ENCODE peak calls at places on chromosomes 1 and 21, in ten cellular contexts. G is lower lobe of right lung, J is esophagus muscularis mucosa, X is A549, R is SK-N-SH, C is Panc1, B is IMR-90, O is heart right ventricle, M is endodermal cell, P is right cardiac atrium. V is an unnamed sample. For H3K4me1 and H3K9me3, the result is how much of the 10 kb centered on the place peaks cover.

GRCh38 chr1:46549697-46550681 is 1.5 kb downstream of the KNCN start:
- DNase-seq in G (peak), J (no peak), X (no peak), R (peak), C (no peak), B (peak), O (no peak), M (peak), P (peak), V (no peak)

GRCh38 chr1:156444407-156445001 is 56.1 kb downstream of the MEF2D start:
- DNase-seq in G (no peak), J (no peak), X (peak), R (peak), C (no peak), B (no peak), O (no peak), M (peak), P (no peak), V (no peak)

GRCh38 chr1:67001682-67002425 is 52.1 kb downstream of the SLC35D1 start:
- DNase-seq in G (no peak), J (no peak), X (no peak), R (no peak), C (no peak), B (no peak), O (no peak), M (no peak), P (no peak), V (no peak)

GRCh38 chr1:182631058-182631677 is 27.0 kb upstream of the RGS16 start:
- DNase-seq in G (no peak), J (no peak), X (no peak), R (no peak), C (no peak), B (no peak), O (no peak), M (no peak), P (no peak), V (no peak)

GRCh38 chr21:26966978-26967913 is at the start of gene ADAMTS5:
- DNase-seq in G (peak), J (no peak), X (no peak), R (peak), C (no peak), B (peak), O (peak), M (peak), P (peak), V (no peak)

GRCh38 chr1:16067127-16067768 is 6.2 kb downstream of the FAM131C start:
- DNase-seq in G (no peak), J (no peak), X (peak), R (peak), C (no peak), B (peak), O (no peak), M (peak), P (no peak), V (no peak)

GRCh38 chr21:16573581-16573980 is 843.8 kb downstream of the USP25 start:
- DNase-seq in G (no peak), J (no peak), X (no peak), R (no peak), C (no peak), B (peak), O (no peak), M (no peak), P (no peak), V (no peak)

GRCh38 chr1:175273656-175274055 is 81.1 kb upstream of the KIAA0040 start:
- DNase-seq in G (no peak), J (no peak), X (no peak), R (no peak), C (no peak), B (no peak), O (no peak), M (no peak), P (no peak), V (no peak)

GRCh38 chr21:40466893-40467483 is 380.0 kb downstream of the DSCAM start:
- DNase-seq in G (no peak), J (no peak), X (no peak), R (peak), C (peak), B (no peak), O (peak), M (no peak), P (no peak), V (no peak)

GRCh38 chr1:181064030-181064594 is 24.4 kb upstream of the IER5 start:
- DNase-seq in G (no peak), J (no peak), X (no peak), R (peak), C (no peak), B (no peak), O (no peak), M (no peak), P (no peak), V (no peak)

GRCh38 chr1:84823991-84824390 is 69.0 kb downstream of the LPAR3 start:
- DNase-seq in G (no peak), J (no peak), X (no peak), R (no peak), C (no peak), B (no peak), O (no peak), M (no peak), P (no peak), V (no peak)

GRCh38 chr1:43366179-43366578 is 1.6 kb downstream of the ELOVL1 start:
- DNase-seq in G (peak), J (no peak), X (no peak), R (no peak), C (no peak), B (no peak), O (no peak), M (peak), P (no peak), V (no peak)

GRCh38 chr21:16342932-16343331 is 613.1 kb downstream of the USP25 start:
- DNase-seq in G (no peak), J (no peak), X (no peak), R (no peak), C (no peak), B (no peak), O (no peak), M (no peak), P (no peak), V (no peak)

GRCh38 chr1:235588916-235589515 is 60.6 kb downstream of the GNG4 start:
- DNase-seq in G (no peak), J (no peak), X (no peak), R (no peak), C (no peak), B (peak), O (no peak), M (no peak), P (no peak), V (no peak)

GRCh38 chr21:15059397-15059796 is 5.4 kb downstream of the NRIP1 start:
- DNase-seq in G (no peak), J (no peak), X (no peak), R (no peak), C (no peak), B (no peak), O (no peak), M (no peak), P (no peak), V (no peak)

GRCh38 chr1:52601976-52602327 is 219 bp upstream of the GPX7 start:
- DNase-seq in G (no peak), J (no peak), X (no peak), R (no peak), C (no peak), B (no peak), O (no peak), M (no peak), P (no peak), V (no peak)

GRCh38 chr1:153777648-153778047 is 2.4 kb downstream of the SLC27A3 start:
- DNase-seq in G (peak), J (no peak), X (no peak), R (no peak), C (no peak), B (peak), O (no peak), M (no peak), P (no peak), V (peak)

GRCh38 chr1:156809711-156810366 is 6.8 kb downstream of the SH2D2A start:
- DNase-seq in G (no peak), J (no peak), X (no peak), R (no peak), C (no peak), B (no peak), O (no peak), M (no peak), P (no peak), V (no peak)

GRCh38 chr21:45521241-45521640 is 21.0 kb downstream of the SLC19A1 start:
- DNase-seq in G (no peak), J (no peak), X (no peak), R (no peak), C (no peak), B (no peak), O (no peak), M (no peak), P (no peak), V (no peak)

GRCh38 chr1:171738921-171739320 is 2.9 kb downstream of the VAMP4 start:
- DNase-seq in G (no peak), J (no peak), X (no peak), R (no peak), C (no peak), B (peak), O (no peak), M (no peak), P (no peak), V (no peak)

DNA sequence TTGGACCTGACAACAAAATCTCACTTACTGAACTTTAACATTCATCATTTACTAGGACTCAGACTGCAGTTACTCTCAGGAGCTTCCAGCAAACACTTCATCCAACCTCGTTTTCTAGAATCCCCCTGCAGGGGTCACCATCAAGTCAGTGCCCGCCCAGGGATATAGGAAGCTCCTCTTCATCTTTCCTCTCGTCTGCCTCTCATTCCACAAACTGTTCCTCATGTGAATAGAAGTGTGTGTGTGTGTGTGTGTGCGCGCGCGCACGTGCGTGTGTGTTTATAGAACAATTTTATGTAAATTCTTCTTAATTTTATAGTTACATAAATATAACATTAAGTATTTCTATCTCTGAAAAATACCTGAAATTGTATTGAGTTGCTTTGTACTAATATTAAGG is 21.8 kb upstream of the ABCD3 start:
- DNase-seq in G (no peak), J (peak), X (no peak), R (no peak), C (no peak), B (no peak), O (no peak), M (peak), P (no peak), V (no peak)
- H3K4me1 ChIP-seq in G (under half), J (under half), X (under half), R (under half), C (under half), B (under half), O (under half), M (under half), P (under half), V (under half)

GRCh38 chr1:23964790-23965740 is 5.4 kb downstream of the PNRC2 start:
- DNase-seq in G (no peak), J (no peak), X (no peak), R (no peak), C (no peak), B (peak), O (no peak), M (no peak), P (no peak), V (no peak)
- H3K27ac ChIP-seq in G (peak), J (peak), X (no peak), R (peak), C (peak), B (no peak), O (peak), M (peak), P (no peak), V (peak)

GRCh38 chr1:53804791-53805505 is 33.1 kb downstream of the NDC1 start:
- DNase-seq in G (no peak), J (no peak), X (no peak), R (no peak), C (peak), B (peak), O (no peak), M (no peak), P (no peak), V (no peak)

GRCh38 chr1:53807916-53808315 is 30.2 kb downstream of the NDC1 start:
- DNase-seq in G (no peak), J (no peak), X (no peak), R (no peak), C (no peak), B (peak), O (no peak), M (no peak), P (no peak), V (no peak)

GRCh38 chr1:53810497-53810896 is 27.6 kb downstream of the NDC1 start:
- DNase-seq in G (no peak), J (no peak), X (no peak), R (no peak), C (no peak), B (no peak), O (no peak), M (no peak), P (no peak), V (no peak)
- H3K9me3 ChIP-seq in G (under half), J (under half), X (under half), R (under half), C (under half), B (under half), O (under half), M (under half), P (under half), V (under half)

GRCh38 chr21:43919871-43920801 is 55.1 kb downstream of the AGPAT3 start:
- DNase-seq in G (peak), J (no peak), X (no peak), R (no peak), C (no peak), B (peak), O (no peak), M (peak), P (no peak), V (no peak)

GRCh38 chr21:43917515-43918384 is 52.7 kb downstream of the AGPAT3 start:
- DNase-seq in G (peak), J (no peak), X (no peak), R (no peak), C (peak), B (no peak), O (no peak), M (no peak), P (no peak), V (no peak)

GRCh38 chr21:43921602-43921978 is 56.6 kb downstream of the AGPAT3 start:
- DNase-seq in G (no peak), J (no peak), X (no peak), R (no peak), C (no peak), B (no peak), O (no peak), M (no peak), P (no peak), V (no peak)

GRCh38 chr21:43918385-43918947 is 53.4 kb downstream of the AGPAT3 start:
- DNase-seq in G (peak), J (no peak), X (no peak), R (no peak), C (no peak), B (no peak), O (no peak), M (no peak), P (no peak), V (no peak)

DNA sequence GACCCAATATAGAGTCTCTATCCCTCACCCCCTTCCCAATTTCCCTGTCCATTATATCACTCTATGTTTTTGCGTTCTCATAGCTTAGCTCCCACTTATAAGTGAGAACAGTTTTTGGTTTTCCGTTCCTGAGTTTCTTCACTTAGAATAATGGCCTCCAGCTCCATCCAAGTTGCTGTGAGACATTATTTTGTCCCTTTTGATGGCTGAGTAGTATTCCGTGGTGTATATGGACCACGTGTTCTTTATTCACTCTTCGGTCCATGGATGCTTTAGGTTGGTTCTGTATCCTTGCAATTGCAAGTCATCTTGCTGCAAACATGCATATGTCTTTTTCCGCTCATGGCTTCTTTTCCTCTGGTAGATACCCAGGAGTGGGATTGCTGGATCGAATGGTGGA is 54.3 kb downstream of the AGPAT3 start:
- DNase-seq in G (no peak), J (no peak), X (no peak), R (no peak), C (no peak), B (no peak), O (no peak), M (no peak), P (no peak), V (no peak)
- H3K4me1 ChIP-seq in G (under half), J (half or more), X (under half), R (under half), C (under half), B (under half), O (under half), M (under half), P (under half), V (under half)

GRCh38 chr21:39048574-39048973 is 134.7 kb downstream of the PSMG1 start:
- DNase-seq in G (no peak), J (no peak), X (no peak), R (no peak), C (no peak), B (peak), O (no peak), M (peak), P (no peak), V (no peak)
- H3K27ac ChIP-seq in G (no peak), J (no peak), X (no peak), R (no peak), C (no peak), B (no peak), O (no peak), M (no peak), P (no peak), V (no peak)

DNA sequence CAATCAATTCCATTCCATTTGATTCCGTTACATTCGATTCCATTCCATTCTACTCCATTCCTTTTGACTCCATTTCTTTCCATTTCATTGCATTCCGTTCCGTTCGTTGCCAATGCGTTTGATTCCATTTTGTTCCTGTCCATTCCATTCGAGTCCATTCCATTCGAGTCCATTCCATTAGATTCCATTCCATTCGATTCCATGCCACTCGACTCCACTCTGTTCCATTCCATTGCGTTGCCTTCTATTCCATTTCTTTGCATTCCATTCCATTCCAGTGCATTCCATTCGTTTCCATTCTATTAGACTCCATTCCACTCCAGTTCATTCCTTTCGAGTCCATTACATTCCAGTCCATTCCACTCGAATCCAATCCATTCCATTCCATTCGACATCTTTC is 2587.5 kb upstream of the TPTE start:
- DNase-seq in G (no peak), J (no peak), X (no peak), R (no peak), C (no peak), B (no peak), O (no peak), M (no peak), P (no peak), V (no peak)
- H3K9me3 ChIP-seq in G (half or more), J (half or more), X (under half), R (under half), C (under half), B (under half), O (half or more), M (under half), P (under half), V (half or more)

V was measured in thoracic aorta.